ENCODE peak calls at places on chromosomes 4 and X, in nine cellular contexts. H is NT2/D1; P is DND-41; Q is esophagus squamous epithelium; E is naive thymus-derived CD4-positive, alpha-beta T cell; I is bronchial epithelial cell; S is fibroblast of pulmonary artery; J is GM12864; D is cardiac fibroblast. A is an unnamed sample.

GRCh38 chrX:38438321-38438720 is 85.9 kb downstream of the OTC start:
- DNase-seq in H (peak), P (no peak), Q (no peak), E (no peak), I (no peak), S (no peak), J (no peak), D (no peak), A (no peak)

GRCh38 chrX:9241427-9241826 is 207.5 kb upstream of the FAM9B start:
- DNase-seq in H (no peak), P (no peak), Q (no peak), E (no peak), I (no peak), S (no peak), J (no peak), D (no peak), A (no peak)

GRCh38 chr4:96916731-96917130 is 1076.8 kb downstream of the PDHA2 start:
- DNase-seq in H (peak), P (no peak), Q (no peak), E (no peak), I (no peak), S (no peak), J (no peak), D (no peak), A (no peak)

GRCh38 chr4:7276538-7276937 is 84.2 kb downstream of the SORCS2 start:
- DNase-seq in H (no peak), P (no peak), Q (no peak), E (no peak), I (no peak), S (no peak), J (no peak), D (no peak), A (no peak)

GRCh38 chr4:74395633-74396032 is 30.7 kb downstream of the EREG start:
- DNase-seq in H (no peak), P (no peak), Q (no peak), E (no peak), I (no peak), S (peak), J (no peak), D (no peak), A (no peak)

GRCh38 chrX:22686138-22686541 is 313.6 kb upstream of the DDX53 start:
- DNase-seq in H (no peak), P (no peak), Q (no peak), E (no peak), I (no peak), S (peak), J (no peak), D (peak), A (peak)

GRCh38 chr4:76194325-76194724 is 19.3 kb downstream of the SCARB2 start:
- DNase-seq in H (no peak), P (no peak), Q (no peak), E (no peak), I (peak), S (peak), J (no peak), D (peak), A (peak)

GRCh38 chr4:11650801-11651596 is 222.3 kb upstream of the HS3ST1 start:
- DNase-seq in H (no peak), P (no peak), Q (no peak), E (no peak), I (peak), S (peak), J (no peak), D (peak), A (peak)

GRCh38 chr4:182806259-182807252 is 110.6 kb downstream of the DCTD start:
- DNase-seq in H (peak), P (peak), Q (no peak), E (peak), I (peak), S (peak), J (no peak), D (peak), A (peak)

GRCh38 chr4:52864816-52865215 is 2.7 kb downstream of the RASL11B start:
- DNase-seq in H (no peak), P (no peak), Q (no peak), E (no peak), I (no peak), S (peak), J (no peak), D (peak), A (no peak)

GRCh38 chr4:172982151-172982590 is 186.4 kb upstream of the GALNT7 start:
- DNase-seq in H (no peak), P (no peak), Q (no peak), E (no peak), I (peak), S (peak), J (no peak), D (peak), A (peak)

GRCh38 chr4:17578482-17578891 is 1.5 kb downstream of the LAP3 start:
- DNase-seq in H (no peak), P (no peak), Q (no peak), E (peak), I (no peak), S (no peak), J (peak), D (peak), A (no peak)

GRCh38 chrX:136063340-136064079 is 78.3 kb downstream of the SLC9A6 start:
- DNase-seq in H (no peak), P (no peak), Q (no peak), E (no peak), I (peak), S (peak), J (no peak), D (peak), A (no peak)

GRCh38 chrX:24148118-24148517 is 1.4 kb upstream of the ZFX start:
- DNase-seq in H (no peak), P (no peak), Q (no peak), E (no peak), I (no peak), S (no peak), J (no peak), D (no peak), A (no peak)

GRCh38 chr4:65559270-65559669 is 111.0 kb downstream of the EPHA5 start:
- DNase-seq in H (no peak), P (no peak), Q (no peak), E (no peak), I (no peak), S (no peak), J (no peak), D (no peak), A (no peak)

GRCh38 chr4:133524369-133524768 is 375.3 kb downstream of the PCDH10 start:
- DNase-seq in H (no peak), P (no peak), Q (no peak), E (no peak), I (peak), S (no peak), J (no peak), D (no peak), A (no peak)

GRCh38 chr4:23234716-23235115 is 542.0 kb downstream of the GBA3 start:
- DNase-seq in H (no peak), P (no peak), Q (no peak), E (no peak), I (peak), S (peak), J (no peak), D (no peak), A (no peak)

GRCh38 chr4:123632646-123633045 is 236.1 kb downstream of the SPRY1 start:
- DNase-seq in H (no peak), P (no peak), Q (no peak), E (no peak), I (no peak), S (no peak), J (no peak), D (no peak), A (no peak)

DNA sequence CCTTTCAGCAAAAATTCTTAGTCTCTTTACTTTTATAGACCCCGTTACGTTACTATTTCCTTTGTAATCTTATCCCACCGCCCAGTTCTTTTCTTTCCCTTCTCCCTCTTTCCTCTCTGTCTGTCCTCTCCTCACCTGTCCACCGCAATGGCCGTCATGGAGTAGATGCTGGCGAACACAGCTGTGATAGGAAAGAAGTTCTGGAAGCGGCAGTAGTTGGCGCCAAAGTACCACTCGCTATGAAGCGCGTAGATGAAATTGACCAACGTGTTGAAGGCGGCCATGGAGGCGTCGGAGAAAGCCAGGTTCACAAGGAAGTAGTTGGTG is 829 bp downstream of the TACR3 start:
- DNase-seq in H (no peak), P (no peak), Q (no peak), E (no peak), I (no peak), S (no peak), J (no peak), D (no peak), A (no peak)
- H3K4me3 ChIP-seq in H (peak), P (no peak), Q (no peak), E (no peak), I (no peak), S (no peak), J (no peak), D (no peak), A (no peak)

DNA sequence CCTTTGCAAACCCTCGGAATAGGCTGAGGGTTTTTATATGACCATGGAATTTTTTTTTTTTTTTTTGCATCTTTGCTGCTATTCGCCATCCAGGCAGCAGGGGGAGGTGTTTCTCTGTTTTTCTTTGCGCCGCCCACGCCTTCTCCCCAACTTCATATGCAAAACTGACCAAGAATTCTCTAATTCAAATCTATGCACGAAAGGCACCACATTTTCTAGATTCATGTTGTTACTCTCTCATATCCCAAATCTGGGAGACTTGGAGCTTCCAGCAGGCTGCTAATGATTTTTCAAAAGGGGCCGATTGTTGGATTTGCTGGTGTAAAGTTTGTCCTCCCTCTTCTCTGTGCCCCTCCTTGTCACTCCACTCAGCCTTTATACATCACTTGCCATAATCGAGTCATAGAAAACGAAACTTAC is 29.1 kb upstream of the BOD1L1 start:
- DNase-seq in H (no peak), P (peak), Q (no peak), E (peak), I (peak), S (peak), J (peak), D (peak), A (no peak)
- H3K4me3 ChIP-seq in H (no peak), P (no peak), Q (no peak), E (peak), I (peak), S (peak), J (peak), D (peak), A (no peak)

GRCh38 chr4:186932631-186933150 is 209.0 kb upstream of the FAT1 start:
- DNase-seq in H (no peak), P (no peak), Q (no peak), E (no peak), I (peak), S (peak), J (no peak), D (peak), A (peak)
- H3K4me3 ChIP-seq in H (no peak), P (no peak), Q (no peak), E (no peak), I (no peak), S (no peak), J (no peak), D (no peak), A (no peak)

GRCh38 chr4:88007304-88008132 is at the start of gene PKD2:
- DNase-seq in H (no peak), P (peak), Q (no peak), E (peak), I (peak), S (peak), J (no peak), D (peak), A (peak)
- H3K4me3 ChIP-seq in H (peak), P (peak), Q (peak), E (peak), I (peak), S (peak), J (peak), D (peak), A (peak)

GRCh38 chr4:109816082-109816442 is 500 bp downstream of the GAR1 start:
- DNase-seq in H (no peak), P (peak), Q (no peak), E (peak), I (no peak), S (no peak), J (no peak), D (peak), A (peak)

GRCh38 chr4:109815151-109816081 is at the start of gene GAR1:
- DNase-seq in H (peak), P (peak), Q (peak), E (peak), I (peak), S (peak), J (peak), D (peak), A (peak)

GRCh38 chr4:109818268-109818667 is 2.7 kb downstream of the GAR1 start:
- DNase-seq in H (no peak), P (no peak), Q (no peak), E (no peak), I (no peak), S (no peak), J (no peak), D (no peak), A (no peak)

GRCh38 chr4:109820563-109820962 is 5.0 kb downstream of the GAR1 start:
- DNase-seq in H (no peak), P (no peak), Q (no peak), E (no peak), I (no peak), S (peak), J (no peak), D (peak), A (peak)

DNA sequence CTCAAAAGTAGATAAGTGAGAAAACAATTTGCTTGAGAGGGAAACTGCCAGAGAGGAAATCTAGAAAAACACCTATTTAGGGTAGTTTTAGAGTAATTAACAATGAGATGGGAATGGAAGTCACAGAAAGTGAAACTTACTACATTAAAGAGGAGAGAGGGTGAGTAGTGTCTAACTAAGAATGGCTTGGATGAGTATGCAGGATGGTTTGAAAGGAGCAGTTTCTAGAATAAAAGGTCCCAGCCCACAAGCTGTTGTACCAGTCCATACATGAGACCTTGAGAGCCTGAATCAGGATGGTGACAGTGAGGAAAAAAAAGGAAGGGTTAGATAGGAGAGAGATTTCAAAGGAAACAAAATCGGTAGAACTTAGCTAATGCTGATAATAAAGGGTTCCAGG is 1.3 kb downstream of the GAR1 start:
- DNase-seq in H (no peak), P (no peak), Q (no peak), E (no peak), I (no peak), S (no peak), J (no peak), D (no peak), A (no peak)
- H3K4me3 ChIP-seq in H (peak), P (peak), Q (no peak), E (no peak), I (no peak), S (peak), J (peak), D (no peak), A (peak)

GRCh38 chrX:50626432-50626831 is 155.8 kb upstream of the DGKK start:
- DNase-seq in H (no peak), P (no peak), Q (no peak), E (no peak), I (no peak), S (no peak), J (no peak), D (no peak), A (no peak)
- H3K4me3 ChIP-seq in H (no peak), P (no peak), Q (no peak), E (no peak), I (no peak), S (no peak), J (no peak), D (no peak), A (no peak)

DNA sequence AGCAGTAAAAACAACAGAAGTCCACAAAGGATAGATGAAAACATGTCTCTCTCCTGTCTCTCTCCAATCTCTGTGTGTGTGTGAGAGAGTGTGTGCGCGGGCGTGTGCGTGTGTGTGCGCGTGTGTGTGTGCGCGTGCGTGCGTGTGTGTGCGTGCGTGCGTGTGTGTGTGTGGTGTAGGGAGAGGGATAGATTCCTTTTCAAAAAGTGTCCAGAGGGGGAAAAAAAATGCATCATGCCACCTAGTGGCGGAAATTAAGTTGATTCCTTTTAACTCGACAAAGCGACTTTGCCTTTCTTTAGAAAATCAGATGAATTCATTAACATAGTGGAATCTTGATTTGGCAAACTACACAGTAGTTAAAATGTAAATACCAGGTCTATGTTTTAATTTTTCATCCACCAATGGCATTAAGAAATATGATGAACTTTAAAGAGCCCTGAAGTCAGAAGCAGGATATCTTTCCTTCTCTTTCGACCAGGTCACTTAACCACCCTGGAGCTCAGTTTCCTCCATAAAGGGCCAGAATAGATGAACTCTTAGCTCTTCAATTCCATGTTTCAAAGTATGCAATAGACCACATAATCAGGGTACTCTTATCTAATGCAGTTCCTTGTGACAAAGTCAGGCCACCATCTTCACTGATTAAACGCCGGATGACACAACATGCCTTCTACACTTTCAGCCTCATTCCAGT is 162.9 kb downstream of the FBXO8 start:
- DNase-seq in H (peak), P (peak), Q (no peak), E (no peak), I (peak), S (peak), J (peak), D (peak), A (peak)
- H3K4me3 ChIP-seq in H (no peak), P (no peak), Q (no peak), E (no peak), I (peak), S (peak), J (no peak), D (peak), A (peak)

DNA sequence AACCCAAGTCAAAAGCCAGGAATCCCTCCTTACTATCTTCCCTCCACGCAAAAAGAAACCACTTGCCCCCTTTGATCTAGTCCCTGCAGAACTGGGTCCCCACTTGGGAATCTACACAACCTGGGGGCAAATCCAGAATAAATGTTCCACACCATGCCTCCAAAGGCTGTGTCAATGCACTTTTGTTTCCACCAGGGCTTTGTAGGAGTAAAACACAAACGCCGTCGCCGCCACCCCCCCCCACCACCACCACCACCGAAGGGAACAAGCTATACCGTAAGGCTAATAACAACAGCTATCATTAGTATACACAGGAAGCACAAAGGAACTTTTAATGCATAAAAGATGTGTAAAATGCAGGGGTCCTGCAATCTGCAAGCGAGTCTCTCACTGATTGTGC is 13.3 kb downstream of the BCOR start:
- DNase-seq in H (no peak), P (no peak), Q (no peak), E (no peak), I (no peak), S (no peak), J (no peak), D (no peak), A (no peak)
- H3K4me3 ChIP-seq in H (peak), P (no peak), Q (no peak), E (peak), I (no peak), S (no peak), J (no peak), D (no peak), A (no peak)

GRCh38 chr4:85475631-85476233 is 782 bp downstream of the ARHGAP24 start:
- DNase-seq in H (no peak), P (no peak), Q (no peak), E (no peak), I (no peak), S (peak), J (no peak), D (peak), A (peak)
- H3K4me3 ChIP-seq in H (peak), P (no peak), Q (peak), E (no peak), I (peak), S (peak), J (peak), D (peak), A (peak)

GRCh38 chr4:21697583-21697982 is 251.0 kb downstream of the KCNIP4 start:
- DNase-seq in H (peak), P (no peak), Q (no peak), E (no peak), I (peak), S (no peak), J (no peak), D (peak), A (no peak)

GRCh38 chr4:21688596-21689265 is 259.8 kb downstream of the KCNIP4 start:
- DNase-seq in H (no peak), P (no peak), Q (no peak), E (no peak), I (no peak), S (no peak), J (no peak), D (no peak), A (no peak)

GRCh38 chr4:21692211-21692610 is 256.4 kb downstream of the KCNIP4 start:
- DNase-seq in H (no peak), P (no peak), Q (no peak), E (no peak), I (no peak), S (no peak), J (no peak), D (no peak), A (no peak)
- H3K4me3 ChIP-seq in H (no peak), P (no peak), Q (no peak), E (no peak), I (no peak), S (no peak), J (no peak), D (no peak), A (no peak)